ENCODE peak calls at places on chromosomes 3 and 15, in seven cellular contexts. K, W, J, B, E, Q and F are unnamed samples.

GRCh38 chr3:138861755-138862333 is 27.1 kb upstream of the PIK3CB start:
- DNase-seq in E (peak; percentile 83), J (no peak), W (no peak), K (no peak), Q (no peak), B (peak; percentile 72), F (no peak)

GRCh38 chr3:119679874-119680273 is 2.7 kb upstream of the COX17 start:
- DNase-seq in W (no peak), K (no peak), J (no peak), E (no peak), Q (no peak), B (no peak), F (no peak)

GRCh38 chr15:69953816-69954215 is 143.9 kb downstream of the TLE3 start:
- DNase-seq in Q (no peak), J (no peak), K (no peak), W (no peak), B (no peak), E (no peak), F (no peak)

GRCh38 chr3:15313461-15313860 is 18.9 kb downstream of the SH3BP5 start:
- DNase-seq in W (no peak), B (no peak), E (no peak), J (no peak), K (no peak), Q (no peak), F (no peak)

GRCh38 chr3:100042577-100042981 is 71.7 kb downstream of the FILIP1L start:
- DNase-seq in K (no peak), Q (no peak), J (no peak), B (no peak), E (peak; percentile 94), W (no peak), F (no peak)

GRCh38 chr15:81093961-81094360 is 40.1 kb upstream of the CFAP161 start:
- DNase-seq in J (no peak), E (no peak), B (no peak), Q (no peak), W (no peak), K (no peak), F (no peak)

GRCh38 chr3:33152363-33153360 is 38.8 kb downstream of the CRTAP start:
- DNase-seq in B (peak; percentile 25), Q (no peak), E (peak; percentile 40), J (peak; percentile 69), K (no peak), W (no peak), F (peak; percentile 34)

GRCh38 chr3:150345021-150345538 is 63.0 kb upstream of the TSC22D2 start:
- DNase-seq in Q (no peak), E (peak; percentile 92), W (no peak), B (peak; percentile 100), J (no peak), K (no peak), F (peak; percentile 100)

GRCh38 chr3:186520957-186521842 is 23.0 kb downstream of the CRYGS start:
- DNase-seq in J (no peak), E (no peak), W (no peak), Q (no peak), B (no peak), K (peak; percentile 33), F (no peak)

GRCh38 chr15:78070049-78070698 is 7.3 kb downstream of the TBC1D2B start:
- DNase-seq in K (no peak), B (no peak), J (no peak), E (no peak), Q (no peak), W (no peak), F (no peak)

GRCh38 chr3:197297020-197297419 is 1.4 kb downstream of the DLG1 start:
- DNase-seq in W (no peak), Q (no peak), B (no peak), J (no peak), E (no peak), K (no peak), F (no peak)

GRCh38 chr15:62821384-62822131 is 221.0 kb upstream of the TPM1 start:
- DNase-seq in J (no peak), W (no peak), K (no peak), B (no peak), Q (no peak), E (no peak), F (no peak)

GRCh38 chr3:112734718-112735350 is 93.9 kb upstream of the CCDC80 start:
- DNase-seq in K (peak; percentile 46), B (peak; percentile 72), E (peak; percentile 65), W (peak; percentile 49), J (no peak), Q (peak; percentile 35), F (no peak)

GRCh38 chr3:557972-558371 is 361.4 kb downstream of the CHL1 start:
- DNase-seq in B (no peak), K (no peak), J (no peak), W (no peak), Q (no peak), E (no peak), F (no peak)

GRCh38 chr15:90588427-90588826 is 58.7 kb downstream of the CRTC3 start:
- DNase-seq in B (no peak), W (no peak), J (no peak), K (no peak), E (peak; percentile 22), Q (no peak), F (no peak)

GRCh38 chr15:75235051-75235673 is 23.0 kb upstream of the GOLGA6C start:
- DNase-seq in W (no peak), K (peak; percentile 3), B (no peak), J (peak; percentile 58), Q (no peak), E (no peak), F (no peak)

GRCh38 chr3:15797600-15798303 is at the start of gene ANKRD28:
- DNase-seq in W (no peak), K (no peak), J (no peak), Q (no peak), E (peak; percentile 98), B (peak; percentile 89), F (peak; percentile 87)

GRCh38 chr3:44117239-44117638 is 124.4 kb upstream of the TOPAZ1 start:
- DNase-seq in J (no peak), E (no peak), K (no peak), W (no peak), Q (no peak), B (no peak), F (no peak)

GRCh38 chr15:82890338-82891024 is 62.0 kb downstream of the HOMER2 start:
- DNase-seq in W (no peak), Q (no peak), E (peak; percentile 18), K (no peak), B (no peak), J (no peak), F (no peak)

GRCh38 chr15:38069506-38069905 is 135.1 kb downstream of the TMCO5A start:
- DNase-seq in Q (no peak), E (peak; percentile 91), B (peak; percentile 92), W (no peak), J (peak; percentile 87), K (no peak), F (no peak)

GRCh38 chr3:116394365-116394764 is 50.9 kb downstream of the LSAMP start:
- DNase-seq in W (no peak), B (peak; percentile 33), Q (no peak), E (peak; percentile 58), J (no peak), K (no peak), F (no peak)

GRCh38 chr3:153138267-153139210 is 23.5 kb upstream of the RAP2B start:
- DNase-seq in J (peak; percentile 92), B (peak; percentile 100), W (peak; percentile 36), E (peak; percentile 97), Q (no peak), K (no peak), F (peak; percentile 100)

GRCh38 chr3:54960736-54961135 is 32.9 kb upstream of the LRTM1 start:
- DNase-seq in J (no peak), E (peak; percentile 79), K (no peak), W (no peak), Q (no peak), B (no peak), F (no peak)

GRCh38 chr15:62482715-62483429 is 317.8 kb upstream of the C2CD4B start:
- DNase-seq in E (peak; percentile 59), W (no peak), J (peak; percentile 74), Q (no peak), B (peak; percentile 12), K (peak; percentile 17), F (no peak)

GRCh38 chr3:45092132-45093031 is 53.8 kb downstream of the CDCP1 start:
- DNase-seq in B (peak; percentile 98), Q (no peak), K (no peak), W (no peak), E (peak; percentile 94), J (no peak), F (peak; percentile 99)

GRCh38 chr3:189424922-189425321 is 206.3 kb upstream of the TP63 start:
- DNase-seq in J (no peak), E (no peak), B (no peak), W (no peak), K (no peak), Q (no peak), F (no peak)
- TF ChIP-seq CTCF in J (no peak), E (no peak), B (no peak), W (no peak), K (no peak), Q (no peak), F (no peak)

DNA sequence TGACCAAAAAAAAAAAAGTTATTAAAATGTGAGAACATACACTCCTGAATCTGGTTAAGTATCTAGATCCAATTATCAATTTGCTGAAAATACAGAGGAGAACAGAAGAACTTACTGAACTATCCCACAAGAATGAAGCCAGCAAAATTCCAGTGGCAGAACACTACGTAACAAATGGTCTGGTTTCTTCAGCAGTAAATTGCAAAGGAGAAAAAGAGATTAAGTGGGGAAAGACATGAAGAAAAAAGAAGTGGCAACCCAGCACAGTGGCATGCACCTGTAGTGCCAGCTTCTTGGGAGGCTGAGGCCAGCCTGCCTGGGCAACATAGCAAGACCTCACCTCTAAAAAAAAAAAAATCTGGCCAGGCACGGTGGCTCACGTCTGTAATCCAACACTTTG is 62.1 kb downstream of the LHFPL4 start:
- DNase-seq in E (peak; percentile 15), B (no peak), J (no peak), Q (no peak), W (no peak), K (no peak), F (no peak)
- TF ChIP-seq CTCF in E (no peak), B (no peak), J (no peak), Q (no peak), W (no peak), K (no peak), F (no peak)

DNA sequence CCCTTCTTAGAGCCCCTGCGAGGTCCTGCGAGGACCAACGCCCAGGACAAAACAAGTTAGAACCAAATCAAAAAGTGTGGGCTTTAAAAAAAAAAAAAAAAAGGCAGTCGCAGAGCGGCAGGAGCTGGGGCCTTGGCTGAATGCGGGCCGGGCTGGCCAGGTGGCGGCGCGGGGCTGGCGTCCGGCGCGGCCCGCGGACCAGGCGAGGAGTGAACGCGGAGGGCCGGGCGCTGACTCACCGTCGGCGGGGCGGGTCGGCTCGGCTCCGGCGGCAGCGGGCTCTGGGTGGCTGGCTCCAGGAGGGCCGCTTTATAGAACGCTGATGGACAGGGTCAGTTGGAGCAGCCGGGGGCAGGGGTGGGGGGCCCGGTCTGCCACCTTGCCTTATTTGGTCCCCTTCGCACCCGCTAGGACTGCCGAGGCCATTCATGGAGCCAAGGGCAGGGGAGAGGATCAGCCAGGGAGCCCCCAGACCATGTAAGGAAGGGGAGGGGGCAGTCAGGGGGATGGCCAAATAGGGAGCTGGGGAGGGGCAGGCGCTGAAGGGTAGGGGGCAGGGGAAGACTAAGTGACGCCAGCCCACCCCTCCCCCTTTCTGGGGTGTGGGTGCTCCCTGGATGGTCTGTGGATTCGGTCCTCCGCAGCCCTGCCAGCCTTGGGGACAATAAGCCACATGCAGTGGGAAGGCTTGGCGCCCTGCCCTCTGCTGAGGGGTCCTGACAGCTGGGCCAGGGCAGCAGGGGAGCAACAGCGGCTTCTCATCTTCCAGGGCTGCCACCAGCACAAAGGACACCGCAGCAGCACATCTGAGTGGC is at the start of gene ACTC1:
- DNase-seq in E (peak; percentile 67), W (peak; percentile 84), B (peak; percentile 21), J (no peak), Q (peak; percentile 37), K (no peak), F (no peak)
- TF ChIP-seq CTCF in E (no peak), W (no peak), B (no peak), J (no peak), Q (no peak), K (no peak), F (no peak)

GRCh38 chr3:10738688-10739372 is 77.2 kb upstream of the SLC6A11 start:
- DNase-seq in J (peak; percentile 94), E (peak; percentile 56), B (peak; percentile 54), Q (peak; percentile 75), W (peak; percentile 53), K (peak; percentile 70), F (peak; percentile 9)
- TF ChIP-seq CTCF in J (no peak), E (peak; percentile 74), B (peak; percentile 86), Q (peak; percentile 22), W (peak; percentile 80), K (peak; percentile 46), F (peak; percentile 86)